ENCODE peak calls at places on chromosomes 13 and 19, in eight cellular contexts. G is T-helper 22 cell; T is naive B cell; W is activated CD4-positive, alpha-beta T cell treated with anti-CD3 and anti-CD28 coated beads, Interleukin-2, amount 50 U/mL, for 1 hour; K is EL; A is cardiac muscle cell; Q is activated naive CD4-positive, alpha-beta T cell treated with anti-CD3 and anti-CD28 coated beads, Interleukin-2, amount 50 U/mL, for 16 hours; V is stimulated activated CD4-positive, alpha-beta T cell treated with anti-CD3 and anti-CD28 coated beads, TNF-alpha, amount 100 ng/mL, for 48 hours. Z is an unnamed sample.

GRCh38 chr13:93723316-93723715 is 496.7 kb downstream of the GPC6 start:
- DNase-seq in G (no peak), T (no peak), W (no peak), K (no peak), A (peak), Q (no peak), V (no peak), Z (no peak)

GRCh38 chr13:104461049-104461448 is 1394.8 kb upstream of the SLC10A2 start:
- DNase-seq in G (no peak), T (no peak), W (no peak), K (no peak), A (no peak), Q (no peak), V (no peak), Z (no peak)

GRCh38 chr13:99959127-99959529 is 12.4 kb downstream of the ZIC5 start:
- DNase-seq in G (no peak), T (no peak), W (no peak), K (no peak), A (no peak), Q (no peak), V (no peak), Z (no peak)

GRCh38 chr13:57787058-57787791 is 155.7 kb downstream of the PCDH17 start:
- DNase-seq in G (no peak), T (no peak), W (no peak), K (no peak), A (no peak), Q (no peak), V (no peak), Z (no peak)

GRCh38 chr19:46537136-46538097 is 41.8 kb upstream of the PNMA8B start:
- DNase-seq in G (peak), T (peak), W (peak), K (peak), A (peak), Q (peak), V (peak), Z (peak)

GRCh38 chr13:95137096-95137495 is 164.2 kb downstream of the ABCC4 start:
- DNase-seq in G (no peak), T (no peak), W (no peak), K (peak), A (no peak), Q (no peak), V (no peak), Z (no peak)

GRCh38 chr19:44303305-44303704 is 1.5 kb downstream of the ZNF235 start:
- DNase-seq in G (no peak), T (no peak), W (no peak), K (peak), A (no peak), Q (no peak), V (no peak), Z (no peak)

GRCh38 chr19:35462476-35462953 is 14.5 kb downstream of the FFAR2 start:
- DNase-seq in G (peak), T (peak), W (peak), K (no peak), A (no peak), Q (no peak), V (no peak), Z (no peak)

GRCh38 chr13:70310720-70311119 is 202.5 kb upstream of the KLHL1 start:
- DNase-seq in G (no peak), T (no peak), W (no peak), K (no peak), A (no peak), Q (no peak), V (no peak), Z (no peak)

GRCh38 chr13:37138917-37139316 is 33.5 kb upstream of the CSNK1A1L start:
- DNase-seq in G (no peak), T (no peak), W (no peak), K (no peak), A (no peak), Q (no peak), V (no peak), Z (no peak)

GRCh38 chr13:91767681-91768080 is 369.3 kb downstream of the GPC5 start:
- DNase-seq in G (no peak), T (no peak), W (no peak), K (no peak), A (peak), Q (no peak), V (no peak), Z (no peak)

GRCh38 chr13:23007430-23007829 is 173.3 kb upstream of the SGCG start:
- DNase-seq in G (no peak), T (no peak), W (no peak), K (no peak), A (no peak), Q (no peak), V (no peak), Z (no peak)

GRCh38 chr19:51398096-51398704 is 7.8 kb upstream of the C19orf84 start:
- DNase-seq in G (no peak), T (peak), W (no peak), K (peak), A (peak), Q (no peak), V (no peak), Z (no peak)

GRCh38 chr13:79874396-79875360 is 393.7 kb downstream of the NDFIP2 start:
- DNase-seq in G (no peak), T (no peak), W (no peak), K (peak), A (no peak), Q (no peak), V (no peak), Z (no peak)

GRCh38 chr19:48348039-48348438 is 15.7 kb downstream of the TMEM143 start:
- DNase-seq in G (no peak), T (no peak), W (no peak), K (no peak), A (peak), Q (no peak), V (no peak), Z (no peak)

GRCh38 chr19:16588089-16588823 is 16.0 kb upstream of the SLC35E1 start:
- DNase-seq in G (peak), T (peak), W (peak), K (no peak), A (peak), Q (peak), V (no peak), Z (no peak)

GRCh38 chr13:48507024-48507423 is 25.9 kb downstream of the RCBTB2 start:
- DNase-seq in G (no peak), T (no peak), W (no peak), K (no peak), A (no peak), Q (no peak), V (no peak), Z (no peak)

GRCh38 chr13:44385847-44386246 is 12.2 kb downstream of the SERP2 start:
- DNase-seq in G (no peak), T (no peak), W (no peak), K (no peak), A (no peak), Q (no peak), V (no peak), Z (no peak)

GRCh38 chr13:49652691-49653305 is 24.5 kb downstream of the ARL11 start:
- DNase-seq in G (no peak), T (no peak), W (no peak), K (peak), A (peak), Q (no peak), V (no peak), Z (no peak)

GRCh38 chr19:33805840-33806433 is 9.3 kb downstream of the KCTD15 start:
- DNase-seq in G (no peak), T (no peak), W (no peak), K (no peak), A (no peak), Q (no peak), V (no peak), Z (no peak)

GRCh38 chr13:44735806-44736205 is 159.7 kb upstream of the TSC22D1 start:
- DNase-seq in G (no peak), T (no peak), W (no peak), K (no peak), A (no peak), Q (no peak), V (no peak), Z (no peak)

GRCh38 chr13:111393221-111393790 is 72.9 kb downstream of the TEX29 start:
- DNase-seq in G (no peak), T (no peak), W (no peak), K (no peak), A (no peak), Q (no peak), V (no peak), Z (no peak)

Z was measured in upper lobe of right lung.